ENCODE peak calls at places on chromosome 2, in seven cellular contexts. J, E, S, Y, F, Q and P are unnamed samples. For H4K20me1, the result is how much of the 10 kb centered on the place peaks cover.

GRCh38 chr2:42618972-42619371 is 50.5 kb downstream of the MTA3 start:
- DNase-seq in J (no peak), E (no peak), Q (peak), Y (no peak), F (no peak), S (peak), P (no peak)

GRCh38 chr2:83850071-83850725 is 608.9 kb downstream of the SUCLG1 start:
- DNase-seq in E (no peak), F (no peak), S (peak), J (no peak), Q (no peak), Y (no peak), P (no peak)

GRCh38 chr2:38201784-38202183 is 125.8 kb upstream of the CYP1B1 start:
- DNase-seq in E (no peak), F (no peak), Q (peak), J (no peak), Y (no peak), S (peak), P (no peak)

GRCh38 chr2:164015328-164016123 is 279.7 kb upstream of the FIGN start:
- DNase-seq in J (no peak), S (peak), E (no peak), Q (no peak), Y (peak), F (peak), P (no peak)

GRCh38 chr2:170680172-170680913 is 34.8 kb upstream of the SP5 start:
- DNase-seq in F (no peak), Q (no peak), J (no peak), S (no peak), Y (no peak), E (peak), P (no peak)

GRCh38 chr2:216619411-216620393 is 13.5 kb upstream of the IGFBP2 start:
- DNase-seq in E (no peak), Y (peak), S (peak), J (no peak), F (peak), Q (no peak), P (no peak)

GRCh38 chr2:201363857-201364560 is 6.9 kb upstream of the FLACC1 start:
- DNase-seq in Y (peak), S (peak), J (peak), F (peak), Q (peak), E (peak), P (peak)

GRCh38 chr2:12727641-12728040 is 10.9 kb downstream of the TRIB2 start:
- DNase-seq in Y (no peak), S (no peak), F (no peak), J (no peak), Q (no peak), E (no peak), P (no peak)

GRCh38 chr2:189302274-189302948 is 122.8 kb upstream of the COL5A2 start:
- DNase-seq in Q (peak), F (no peak), J (no peak), S (peak), E (no peak), Y (no peak), P (no peak)

GRCh38 chr2:54966165-54966819 is 84.0 kb downstream of the RTN4 start:
- DNase-seq in S (no peak), Y (no peak), Q (peak), E (no peak), F (no peak), J (no peak), P (no peak)

GRCh38 chr2:102442967-102443828 is 20.2 kb downstream of the IL18RAP start:
- DNase-seq in S (peak), J (peak), E (peak), Q (peak), Y (peak), F (peak), P (peak)

GRCh38 chr2:26609839-26610277 is 31.3 kb downstream of the CIB4 start:
- DNase-seq in S (no peak), F (no peak), J (no peak), Y (no peak), Q (no peak), E (no peak), P (peak)

GRCh38 chr2:105454801-105455485 is 56.1 kb upstream of the FHL2 start:
- DNase-seq in F (peak), Y (peak), J (peak), Q (peak), S (peak), E (peak), P (peak)

GRCh38 chr2:71558300-71559051 is 105.1 kb downstream of the DYSF start:
- DNase-seq in Y (no peak), F (no peak), Q (no peak), J (no peak), E (peak), S (peak), P (no peak)

GRCh38 chr2:130776550-130776949 is 21.2 kb downstream of the AMER3 start:
- DNase-seq in J (no peak), Q (no peak), F (no peak), E (peak), Y (no peak), S (no peak), P (no peak)

GRCh38 chr2:49490710-49491109 is 336.4 kb upstream of the FSHR start:
- DNase-seq in E (peak), Q (peak), J (no peak), Y (peak), S (peak), F (peak), P (peak)

GRCh38 chr2:236642584-236643291 is 73.1 kb downstream of the ACKR3 start:
- DNase-seq in J (no peak), E (peak), F (no peak), Y (peak), Q (peak), S (peak), P (no peak)

GRCh38 chr2:86695053-86695691 is 24.9 kb upstream of the RMND5A start:
- DNase-seq in F (no peak), J (peak), Y (peak), E (no peak), S (peak), Q (peak), P (no peak)

GRCh38 chr2:174158003-174158402 is 90.3 kb downstream of the OLA1 start:
- DNase-seq in F (peak), S (peak), E (peak), Q (peak), Y (peak), J (peak), P (peak)

GRCh38 chr2:205699554-205700289 is 17.4 kb downstream of the NRP2 start:
- DNase-seq in S (no peak), F (no peak), J (no peak), E (no peak), Q (no peak), Y (no peak), P (no peak)

GRCh38 chr2:1593371-1594205 is 150.7 kb downstream of the PXDN start:
- DNase-seq in J (peak), S (peak), E (no peak), Y (peak), F (peak), Q (peak), P (no peak)

GRCh38 chr2:121257476-121257831 is 27.5 kb downstream of the TFCP2L1 start:
- DNase-seq in E (no peak), J (no peak), F (no peak), S (no peak), Q (no peak), Y (no peak), P (no peak)

GRCh38 chr2:241635756-241636155 is 1.2 kb downstream of the THAP4 start:
- DNase-seq in F (no peak), Q (no peak), Y (no peak), S (peak), J (no peak), E (no peak), P (no peak)

GRCh38 chr2:19457809-19458208 is 99.4 kb upstream of the OSR1 start:
- DNase-seq in Q (no peak), Y (no peak), J (no peak), E (no peak), S (no peak), F (no peak), P (no peak)

GRCh38 chr2:160368988-160369935 is 124.3 kb downstream of the RBMS1 start:
- DNase-seq in E (no peak), S (peak), J (no peak), Y (no peak), Q (no peak), F (no peak), P (no peak)

GRCh38 chr2:240452471-240453256 is 17.2 kb downstream of the GPC1 start:
- DNase-seq in S (peak), Y (peak), Q (peak), F (peak), E (peak), J (no peak), P (no peak)

GRCh38 chr2:240455719-240456606 is 20.5 kb downstream of the GPC1 start:
- DNase-seq in J (no peak), Y (peak), Q (no peak), F (peak), E (peak), S (no peak), P (no peak)

GRCh38 chr2:240455227-240455718 is 19.8 kb downstream of the GPC1 start:
- DNase-seq in F (no peak), Q (no peak), J (no peak), Y (no peak), S (no peak), E (no peak), P (no peak)

GRCh38 chr2:240453461-240454030 is 18.1 kb downstream of the GPC1 start:
- DNase-seq in E (peak), F (peak), Q (no peak), Y (no peak), S (no peak), J (no peak), P (no peak)

DNA sequence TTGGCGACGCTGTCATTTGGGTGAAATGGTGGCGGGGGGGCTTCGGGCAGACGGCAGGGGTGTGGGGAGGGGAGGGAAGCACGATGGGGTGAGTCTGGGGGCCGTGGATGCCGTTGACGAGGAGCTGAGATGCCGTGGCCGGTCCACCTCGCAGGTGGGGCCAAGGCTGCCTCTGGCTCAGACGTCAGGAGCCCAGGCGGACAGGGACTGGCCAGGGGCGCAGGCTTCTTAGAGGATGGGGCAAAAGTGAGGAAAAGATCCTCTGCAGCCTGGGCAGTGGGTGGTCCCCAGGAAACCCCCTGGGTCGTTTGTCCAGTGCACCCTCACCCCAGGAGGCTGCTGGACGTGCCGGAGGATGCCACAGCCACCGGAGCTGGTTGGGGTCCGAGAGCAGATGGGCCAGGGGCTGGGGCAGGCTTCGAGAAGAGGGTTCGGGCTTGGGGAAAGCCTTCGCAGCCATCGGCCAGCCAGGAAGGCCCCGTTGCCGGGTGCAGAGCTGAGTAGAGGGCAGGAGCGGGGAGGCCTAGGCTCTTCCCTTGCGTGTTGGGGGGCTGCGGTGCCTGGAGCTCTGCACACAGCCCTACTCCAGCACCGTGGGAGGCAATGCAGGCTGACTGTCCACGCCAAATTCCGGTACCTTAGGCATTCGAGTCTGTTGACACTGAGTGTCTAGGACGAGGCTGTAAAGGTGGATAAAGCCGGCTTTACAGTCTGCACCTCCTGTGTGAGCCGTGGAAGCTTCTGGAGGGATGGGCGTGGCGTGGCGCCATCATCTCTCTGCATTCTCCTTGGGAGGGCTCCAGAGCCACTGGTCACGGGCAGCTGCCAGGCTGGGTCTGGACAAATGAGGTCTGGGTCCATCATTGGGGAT is 18.8 kb downstream of the GPC1 start:
- DNase-seq in Q (no peak), S (no peak), E (no peak), F (peak), J (no peak), Y (no peak), P (no peak)
- H3K4me3 ChIP-seq in Q (no peak), S (no peak), E (peak), F (peak), J (no peak), Y (no peak), P (no peak)

GRCh38 chr2:235263205-235264120 is 230.4 kb upstream of the AGAP1 start:
- DNase-seq in Y (peak), S (peak), J (peak), Q (peak), E (peak), F (peak), P (no peak)
- TF ChIP-seq EZH2phosphoT487 in Y (no peak), S (no peak), J (no peak), Q (no peak), E (no peak), F (no peak), P (no peak)

GRCh38 chr2:98454500-98455235 is 10.0 kb downstream of the INPP4A start:
- DNase-seq in F (no peak), Y (no peak), J (no peak), E (peak), Q (peak), S (peak), P (peak)

GRCh38 chr2:98452396-98453027 is 7.9 kb downstream of the INPP4A start:
- DNase-seq in Y (no peak), Q (no peak), J (no peak), F (no peak), S (no peak), E (no peak), P (no peak)

GRCh38 chr2:98454073-98454472 is 9.4 kb downstream of the INPP4A start:
- DNase-seq in Q (peak), J (no peak), Y (no peak), S (no peak), F (no peak), E (peak), P (no peak)

GRCh38 chr2:98455494-98455976 is 10.9 kb downstream of the INPP4A start:
- DNase-seq in F (no peak), Q (no peak), S (peak), E (no peak), Y (no peak), J (no peak), P (no peak)

DNA sequence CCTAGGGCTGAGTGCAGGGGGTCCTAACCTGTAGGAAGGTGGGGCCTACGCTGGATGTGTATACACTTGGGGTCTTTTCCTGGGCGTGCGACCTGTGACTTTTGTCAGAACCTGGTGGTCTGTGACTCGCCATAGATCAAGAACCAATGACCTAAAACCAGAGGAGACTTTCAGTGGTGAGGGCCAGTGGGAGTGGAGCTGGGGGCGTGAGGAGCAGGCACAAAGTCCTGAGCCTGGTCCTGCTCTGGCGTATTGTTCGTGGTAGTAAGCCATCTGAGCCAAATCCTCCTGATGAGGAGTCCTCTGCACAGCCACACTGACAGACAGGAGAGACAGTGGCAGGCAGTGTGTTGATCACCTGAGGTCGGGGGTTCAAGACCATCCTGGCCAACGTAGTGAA is 8.9 kb downstream of the INPP4A start:
- DNase-seq in J (no peak), S (no peak), Q (no peak), E (no peak), Y (no peak), F (no peak), P (no peak)
- H4K20me1 ChIP-seq in J (under half), S (under half), Q (under half), E (under half), Y (under half), F (half or more), P (under half)

DNA sequence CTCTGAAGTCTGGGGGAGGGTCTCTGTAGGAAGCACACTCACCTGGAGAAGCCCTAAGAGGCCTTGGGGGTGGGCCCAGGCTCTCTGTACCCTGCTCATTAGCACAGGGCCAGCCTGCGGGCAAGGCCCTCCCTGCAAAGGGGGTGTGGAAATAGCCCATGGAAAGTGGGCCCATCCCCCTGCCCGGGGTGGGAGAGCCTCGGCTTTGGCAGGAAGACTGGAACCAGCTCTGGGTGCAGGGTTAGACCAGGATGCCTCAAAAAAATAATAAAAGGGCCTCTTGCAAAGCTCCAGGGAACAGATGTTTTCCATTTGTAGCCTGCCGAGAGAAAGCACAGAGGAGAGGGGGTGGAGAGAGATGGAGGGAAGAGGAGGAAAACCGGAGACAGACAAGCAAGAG is 98.7 kb downstream of the STPG4 start:
- DNase-seq in F (no peak), E (no peak), Q (no peak), S (peak), J (no peak), Y (peak), P (no peak)
- H3K4me3 ChIP-seq in F (no peak), E (no peak), Q (no peak), S (no peak), J (no peak), Y (no peak), P (no peak)